ENCODE peak calls at places on chromosome 18, in six cellular contexts. One of them, this sample, is unnamed.

GRCh38 chr18:28995319-28995718 is 818.4 kb upstream of the CDH2 start:
- DNase-seq in HL-60: no peak
- DNase-seq in glutamatergic neuron: no peak
- DNase-seq in neural crest cell: no peak
- DNase-seq in astrocyte of the spinal cord: no peak
- DNase-seq in fibroblast of mammary gland: peak
- DNase-seq in this sample: no peak

GRCh38 chr18:48340502-48340901 is 68.7 kb downstream of the ZBTB7C start:
- DNase-seq in fibroblast of mammary gland: no peak
- DNase-seq in HL-60: no peak
- DNase-seq in glutamatergic neuron: no peak
- DNase-seq in astrocyte of the spinal cord: no peak
- DNase-seq in neural crest cell: no peak
- DNase-seq in this sample: no peak

GRCh38 chr18:70826571-70826970 is 537.7 kb downstream of the SOCS6 start:
- DNase-seq in glutamatergic neuron: no peak
- DNase-seq in HL-60: no peak
- DNase-seq in fibroblast of mammary gland: no peak
- DNase-seq in neural crest cell: no peak
- DNase-seq in astrocyte of the spinal cord: no peak
- DNase-seq in this sample: no peak

GRCh38 chr18:57559311-57559710 is 27.2 kb downstream of the FECH start:
- DNase-seq in glutamatergic neuron: peak
- DNase-seq in astrocyte of the spinal cord: no peak
- DNase-seq in fibroblast of mammary gland: peak
- DNase-seq in HL-60: no peak
- DNase-seq in neural crest cell: no peak
- DNase-seq in this sample: no peak

GRCh38 chr18:36006997-36007396 is 34.5 kb downstream of the RMP24 start:
- DNase-seq in HL-60: no peak
- DNase-seq in fibroblast of mammary gland: no peak
- DNase-seq in astrocyte of the spinal cord: no peak
- DNase-seq in neural crest cell: no peak
- DNase-seq in glutamatergic neuron: no peak
- DNase-seq in this sample: no peak

GRCh38 chr18:41845563-41845962 is 109.5 kb upstream of the PIK3C3 start:
- DNase-seq in glutamatergic neuron: no peak
- DNase-seq in fibroblast of mammary gland: no peak
- DNase-seq in neural crest cell: no peak
- DNase-seq in astrocyte of the spinal cord: no peak
- DNase-seq in HL-60: no peak
- DNase-seq in this sample: no peak

GRCh38 chr18:75482880-75483279 is 55.4 kb upstream of the SMIM21 start:
- DNase-seq in neural crest cell: no peak
- DNase-seq in fibroblast of mammary gland: no peak
- DNase-seq in HL-60: no peak
- DNase-seq in astrocyte of the spinal cord: no peak
- DNase-seq in glutamatergic neuron: no peak
- DNase-seq in this sample: no peak

GRCh38 chr18:28903366-28903765 is 726.4 kb upstream of the CDH2 start:
- DNase-seq in HL-60: no peak
- DNase-seq in glutamatergic neuron: no peak
- DNase-seq in fibroblast of mammary gland: peak
- DNase-seq in neural crest cell: no peak
- DNase-seq in astrocyte of the spinal cord: peak
- DNase-seq in this sample: no peak

GRCh38 chr18:35077937-35078336 is 36.7 kb downstream of the MAPRE2 start:
- DNase-seq in astrocyte of the spinal cord: no peak
- DNase-seq in neural crest cell: no peak
- DNase-seq in fibroblast of mammary gland: no peak
- DNase-seq in HL-60: no peak
- DNase-seq in glutamatergic neuron: no peak
- DNase-seq in this sample: no peak

GRCh38 chr18:22609642-22610041 is 191.9 kb upstream of the CTAGE1 start:
- DNase-seq in fibroblast of mammary gland: peak
- DNase-seq in glutamatergic neuron: no peak
- DNase-seq in neural crest cell: no peak
- DNase-seq in astrocyte of the spinal cord: peak
- DNase-seq in HL-60: no peak
- DNase-seq in this sample: no peak

GRCh38 chr18:389658-390357 is 110.7 kb downstream of the COLEC12 start:
- DNase-seq in fibroblast of mammary gland: peak
- DNase-seq in neural crest cell: no peak
- DNase-seq in HL-60: no peak
- DNase-seq in astrocyte of the spinal cord: peak
- DNase-seq in glutamatergic neuron: no peak
- DNase-seq in this sample: no peak

GRCh38 chr18:14937271-14937670 is 189.3 kb downstream of the ANKRD30B start:
- DNase-seq in astrocyte of the spinal cord: no peak
- DNase-seq in HL-60: no peak
- DNase-seq in fibroblast of mammary gland: no peak
- DNase-seq in neural crest cell: no peak
- DNase-seq in glutamatergic neuron: no peak
- DNase-seq in this sample: no peak

GRCh38 chr18:35634376-35634775 is 52.8 kb downstream of the GALNT1 start:
- DNase-seq in fibroblast of mammary gland: peak
- DNase-seq in glutamatergic neuron: no peak
- DNase-seq in HL-60: no peak
- DNase-seq in astrocyte of the spinal cord: no peak
- DNase-seq in neural crest cell: no peak
- DNase-seq in this sample: no peak

GRCh38 chr18:24214144-24214543 is 75.3 kb downstream of the CABYR start:
- DNase-seq in HL-60: no peak
- DNase-seq in fibroblast of mammary gland: no peak
- DNase-seq in neural crest cell: no peak
- DNase-seq in glutamatergic neuron: no peak
- DNase-seq in astrocyte of the spinal cord: no peak
- DNase-seq in this sample: no peak

GRCh38 chr18:56204052-56204451 is 434.3 kb downstream of the TXNL1 start:
- DNase-seq in glutamatergic neuron: no peak
- DNase-seq in astrocyte of the spinal cord: no peak
- DNase-seq in HL-60: no peak
- DNase-seq in fibroblast of mammary gland: no peak
- DNase-seq in neural crest cell: no peak
- DNase-seq in this sample: no peak

GRCh38 chr18:3279201-3280185 is 17.6 kb downstream of the MYL12B start:
- DNase-seq in astrocyte of the spinal cord: no peak
- DNase-seq in HL-60: peak
- DNase-seq in glutamatergic neuron: no peak
- DNase-seq in neural crest cell: no peak
- DNase-seq in fibroblast of mammary gland: no peak
- DNase-seq in this sample: no peak

GRCh38 chr18:46623541-46623940 is 33.5 kb downstream of the LOXHD1 start:
- DNase-seq in astrocyte of the spinal cord: no peak
- DNase-seq in glutamatergic neuron: peak
- DNase-seq in fibroblast of mammary gland: no peak
- DNase-seq in neural crest cell: no peak
- DNase-seq in HL-60: no peak
- DNase-seq in this sample: no peak
- TF ChIP-seq CTCF in astrocyte of the spinal cord: no peak
- TF ChIP-seq CTCF in glutamatergic neuron: no peak
- TF ChIP-seq CTCF in fibroblast of mammary gland: no peak
- TF ChIP-seq CTCF in neural crest cell: no peak
- TF ChIP-seq CTCF in HL-60: no peak
- TF ChIP-seq CTCF in this sample: no peak

GRCh38 chr18:10295751-10296150 is 158.7 kb upstream of the APCDD1 start:
- DNase-seq in neural crest cell: no peak
- DNase-seq in glutamatergic neuron: no peak
- DNase-seq in fibroblast of mammary gland: no peak
- DNase-seq in HL-60: no peak
- DNase-seq in astrocyte of the spinal cord: no peak
- DNase-seq in this sample: no peak

GRCh38 chr18:10297079-10297478 is 157.4 kb upstream of the APCDD1 start:
- DNase-seq in neural crest cell: no peak
- DNase-seq in HL-60: no peak
- DNase-seq in astrocyte of the spinal cord: no peak
- DNase-seq in fibroblast of mammary gland: no peak
- DNase-seq in glutamatergic neuron: no peak
- DNase-seq in this sample: peak

GRCh38 chr18:10296491-10296890 is 157.9 kb upstream of the APCDD1 start:
- DNase-seq in fibroblast of mammary gland: no peak
- DNase-seq in astrocyte of the spinal cord: no peak
- DNase-seq in neural crest cell: no peak
- DNase-seq in glutamatergic neuron: no peak
- DNase-seq in HL-60: no peak
- DNase-seq in this sample: no peak

GRCh38 chr18:10291568-10291981 is 162.9 kb upstream of the APCDD1 start:
- DNase-seq in HL-60: no peak
- DNase-seq in astrocyte of the spinal cord: peak
- DNase-seq in glutamatergic neuron: no peak
- DNase-seq in neural crest cell: no peak
- DNase-seq in fibroblast of mammary gland: peak
- DNase-seq in this sample: no peak

DNA sequence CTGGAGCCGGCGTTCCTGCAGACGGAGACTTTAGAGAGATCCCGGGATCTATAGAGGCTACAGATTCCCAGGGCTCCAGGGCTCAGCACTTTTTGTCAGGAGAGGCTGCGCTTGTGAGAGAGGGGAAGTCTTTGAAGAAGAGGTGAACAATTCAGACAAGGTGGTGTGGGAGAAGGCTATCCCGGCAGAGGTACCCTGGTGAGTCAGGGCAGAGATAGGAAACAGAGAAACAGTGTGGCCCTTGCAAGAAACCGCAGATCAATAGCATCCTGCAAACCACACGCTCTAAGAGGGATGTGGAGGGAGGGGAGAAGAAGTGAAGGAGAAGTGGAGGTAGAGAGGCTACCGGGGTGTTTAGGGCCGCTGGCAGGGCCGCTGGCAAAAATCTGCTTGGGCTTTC is 160.5 kb upstream of the APCDD1 start:
- DNase-seq in astrocyte of the spinal cord: no peak
- DNase-seq in glutamatergic neuron: no peak
- DNase-seq in HL-60: no peak
- DNase-seq in neural crest cell: no peak
- DNase-seq in fibroblast of mammary gland: no peak
- DNase-seq in this sample: no peak
- TF ChIP-seq CTCF in astrocyte of the spinal cord: no peak
- TF ChIP-seq CTCF in glutamatergic neuron: no peak
- TF ChIP-seq CTCF in HL-60: no peak
- TF ChIP-seq CTCF in neural crest cell: no peak
- TF ChIP-seq CTCF in fibroblast of mammary gland: no peak
- TF ChIP-seq CTCF in this sample: no peak

DNA sequence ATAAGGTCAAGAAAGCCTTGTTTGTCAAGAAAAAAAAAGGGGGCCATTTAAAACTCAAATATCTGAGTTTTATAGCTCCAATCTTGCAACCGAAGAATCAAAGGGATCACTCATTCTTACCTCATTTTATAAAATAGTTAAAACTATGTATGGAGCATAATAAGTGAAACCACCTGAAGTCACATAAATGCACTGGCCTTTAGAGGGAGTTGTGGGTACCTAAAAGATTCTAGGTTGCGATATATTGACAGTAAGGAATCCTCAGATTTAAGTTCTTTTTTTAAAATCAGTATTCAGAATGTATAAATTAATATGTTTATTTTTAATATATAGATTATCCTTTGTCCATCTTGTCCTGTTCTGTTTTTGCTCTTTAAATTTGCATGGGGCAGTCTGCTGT is 3.4 kb downstream of the ARHGAP28 start:
- DNase-seq in fibroblast of mammary gland: no peak
- DNase-seq in astrocyte of the spinal cord: no peak
- DNase-seq in HL-60: no peak
- DNase-seq in glutamatergic neuron: no peak
- DNase-seq in neural crest cell: no peak
- DNase-seq in this sample: no peak
- TF ChIP-seq CTCF in fibroblast of mammary gland: peak
- TF ChIP-seq CTCF in astrocyte of the spinal cord: peak
- TF ChIP-seq CTCF in HL-60: no peak
- TF ChIP-seq CTCF in glutamatergic neuron: no peak
- TF ChIP-seq CTCF in neural crest cell: peak
- TF ChIP-seq CTCF in this sample: no peak

GRCh38 chr18:54224379-54225014 is at the start of gene MBD2:
- DNase-seq in fibroblast of mammary gland: peak
- DNase-seq in HL-60: peak
- DNase-seq in glutamatergic neuron: peak
- DNase-seq in neural crest cell: peak
- DNase-seq in astrocyte of the spinal cord: peak
- DNase-seq in this sample: peak
- TF ChIP-seq CTCF in fibroblast of mammary gland: peak
- TF ChIP-seq CTCF in HL-60: no peak
- TF ChIP-seq CTCF in glutamatergic neuron: no peak
- TF ChIP-seq CTCF in neural crest cell: no peak
- TF ChIP-seq CTCF in astrocyte of the spinal cord: peak
- TF ChIP-seq CTCF in this sample: no peak

DNA sequence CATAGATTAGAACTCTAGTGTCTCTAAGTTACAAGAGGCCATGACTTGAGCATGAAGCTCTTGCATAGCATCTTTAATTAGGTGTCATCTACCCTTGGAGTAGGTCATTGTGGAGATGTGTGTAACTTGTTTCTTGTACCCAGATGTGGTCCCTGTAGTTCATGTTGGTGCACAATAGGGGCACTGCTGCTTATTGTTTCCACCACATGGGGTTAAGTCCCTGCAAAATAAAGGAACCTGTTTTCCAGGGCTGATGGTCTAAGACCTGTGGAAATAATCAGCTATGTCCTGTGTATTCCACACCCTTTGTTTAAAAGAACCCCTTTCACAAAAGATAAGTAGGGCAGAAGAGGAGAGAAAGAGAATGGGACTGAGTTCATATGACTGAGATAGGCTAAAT is 28.6 kb downstream of the ASXL3 start:
- DNase-seq in fibroblast of mammary gland: no peak
- DNase-seq in neural crest cell: no peak
- DNase-seq in astrocyte of the spinal cord: no peak
- DNase-seq in HL-60: no peak
- DNase-seq in glutamatergic neuron: no peak
- DNase-seq in this sample: no peak
- TF ChIP-seq CTCF in fibroblast of mammary gland: peak
- TF ChIP-seq CTCF in neural crest cell: peak
- TF ChIP-seq CTCF in astrocyte of the spinal cord: no peak
- TF ChIP-seq CTCF in HL-60: no peak
- TF ChIP-seq CTCF in glutamatergic neuron: no peak
- TF ChIP-seq CTCF in this sample: no peak

GRCh38 chr18:52422985-52423601 is 83.1 kb downstream of the DCC start:
- DNase-seq in fibroblast of mammary gland: no peak
- DNase-seq in HL-60: no peak
- DNase-seq in astrocyte of the spinal cord: no peak
- DNase-seq in glutamatergic neuron: no peak
- DNase-seq in neural crest cell: no peak
- DNase-seq in this sample: no peak
- TF ChIP-seq CTCF in fibroblast of mammary gland: no peak
- TF ChIP-seq CTCF in HL-60: no peak
- TF ChIP-seq CTCF in astrocyte of the spinal cord: peak
- TF ChIP-seq CTCF in glutamatergic neuron: no peak
- TF ChIP-seq CTCF in neural crest cell: peak
- TF ChIP-seq CTCF in this sample: no peak

DNA sequence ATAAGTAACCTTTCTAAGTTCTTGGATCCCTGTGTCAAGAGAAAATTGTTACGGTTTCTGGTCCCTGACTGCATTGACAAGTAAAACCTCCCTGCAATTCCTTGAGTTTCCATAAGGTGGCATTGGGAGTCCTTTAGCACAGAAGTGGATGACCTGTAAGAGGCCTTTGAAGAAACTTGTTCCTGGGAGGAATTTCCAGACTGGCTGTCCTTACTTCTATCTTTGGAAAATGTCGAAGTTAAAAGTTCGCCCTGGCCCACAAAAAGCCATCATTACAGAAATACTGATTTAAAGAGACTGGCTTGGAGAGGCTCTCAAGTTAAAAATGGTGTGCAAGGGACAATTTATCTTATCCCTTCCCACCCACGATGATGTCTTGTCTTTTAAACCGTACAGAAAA is 218.4 kb downstream of the CDH20 start:
- DNase-seq in HL-60: no peak
- DNase-seq in neural crest cell: peak
- DNase-seq in fibroblast of mammary gland: peak
- DNase-seq in glutamatergic neuron: no peak
- DNase-seq in astrocyte of the spinal cord: peak
- DNase-seq in this sample: peak
- TF ChIP-seq CTCF in HL-60: peak
- TF ChIP-seq CTCF in neural crest cell: peak
- TF ChIP-seq CTCF in fibroblast of mammary gland: peak
- TF ChIP-seq CTCF in glutamatergic neuron: peak
- TF ChIP-seq CTCF in astrocyte of the spinal cord: peak
- TF ChIP-seq CTCF in this sample: peak

This sample was measured in nephron progenitor cell.